ENCODE peak calls at places on chromosome 9, in nine cellular contexts. One of them, this sample, is unnamed. For H3K9me3 and H3K36me3, the result is how much of the 10 kb centered on the place peaks cover.

GRCh38 chr9:6566409-6567139 is 79.0 kb downstream of the GLDC start:
- DNase-seq in transverse colon: no peak
- DNase-seq in upper lobe of left lung: no peak
- DNase-seq in ovary: no peak
- DNase-seq in K562: no peak
- DNase-seq in HepG2: no peak
- DNase-seq in stomach: no peak
- DNase-seq in H1: no peak
- DNase-seq in SK-N-SH: no peak
- DNase-seq in this sample: no peak

GRCh38 chr9:20292002-20292401 is 330.3 kb downstream of the MLLT3 start:
- DNase-seq in SK-N-SH: peak
- DNase-seq in H1: no peak
- DNase-seq in transverse colon: no peak
- DNase-seq in HepG2: peak
- DNase-seq in upper lobe of left lung: no peak
- DNase-seq in ovary: no peak
- DNase-seq in stomach: no peak
- DNase-seq in K562: no peak
- DNase-seq in this sample: no peak

GRCh38 chr9:124251605-124252366 is 6.0 kb upstream of the NEK6 start:
- DNase-seq in ovary: no peak
- DNase-seq in upper lobe of left lung: no peak
- DNase-seq in SK-N-SH: no peak
- DNase-seq in H1: no peak
- DNase-seq in HepG2: no peak
- DNase-seq in transverse colon: no peak
- DNase-seq in K562: no peak
- DNase-seq in stomach: no peak
- DNase-seq in this sample: no peak

GRCh38 chr9:69667306-69667705 is 4.9 kb downstream of the APBA1 start:
- DNase-seq in ovary: no peak
- DNase-seq in stomach: no peak
- DNase-seq in transverse colon: no peak
- DNase-seq in K562: no peak
- DNase-seq in HepG2: no peak
- DNase-seq in SK-N-SH: no peak
- DNase-seq in H1: no peak
- DNase-seq in upper lobe of left lung: no peak
- DNase-seq in this sample: no peak

GRCh38 chr9:33065157-33066076 is 11.1 kb downstream of the SMU1 start:
- DNase-seq in upper lobe of left lung: no peak
- DNase-seq in SK-N-SH: no peak
- DNase-seq in transverse colon: no peak
- DNase-seq in H1: no peak
- DNase-seq in stomach: no peak
- DNase-seq in HepG2: no peak
- DNase-seq in K562: no peak
- DNase-seq in ovary: no peak
- DNase-seq in this sample: no peak

GRCh38 chr9:19409406-19410194 is 791 bp downstream of the ACER2 start:
- DNase-seq in SK-N-SH: peak
- DNase-seq in transverse colon: peak
- DNase-seq in HepG2: peak
- DNase-seq in upper lobe of left lung: peak
- DNase-seq in H1: no peak
- DNase-seq in stomach: no peak
- DNase-seq in K562: peak
- DNase-seq in ovary: peak
- DNase-seq in this sample: peak

GRCh38 chr9:77841739-77842386 is 189.7 kb downstream of the GNAQ start:
- DNase-seq in H1: no peak
- DNase-seq in HepG2: no peak
- DNase-seq in transverse colon: no peak
- DNase-seq in SK-N-SH: no peak
- DNase-seq in K562: no peak
- DNase-seq in ovary: no peak
- DNase-seq in stomach: no peak
- DNase-seq in upper lobe of left lung: no peak
- DNase-seq in this sample: no peak

GRCh38 chr9:130501645-130502044 is 56.9 kb downstream of the ASS1 start:
- DNase-seq in SK-N-SH: peak
- DNase-seq in K562: peak
- DNase-seq in H1: no peak
- DNase-seq in transverse colon: no peak
- DNase-seq in ovary: no peak
- DNase-seq in stomach: no peak
- DNase-seq in HepG2: no peak
- DNase-seq in upper lobe of left lung: no peak
- DNase-seq in this sample: no peak

GRCh38 chr9:8750639-8751041 is 951.1 kb upstream of the DMAC1 start:
- DNase-seq in HepG2: no peak
- DNase-seq in stomach: no peak
- DNase-seq in transverse colon: no peak
- DNase-seq in SK-N-SH: peak
- DNase-seq in ovary: no peak
- DNase-seq in upper lobe of left lung: no peak
- DNase-seq in K562: no peak
- DNase-seq in H1: no peak
- DNase-seq in this sample: no peak

GRCh38 chr9:87336914-87337333 is 160.7 kb upstream of the DAPK1 start:
- DNase-seq in HepG2: peak
- DNase-seq in ovary: peak
- DNase-seq in H1: no peak
- DNase-seq in transverse colon: no peak
- DNase-seq in upper lobe of left lung: no peak
- DNase-seq in stomach: peak
- DNase-seq in K562: peak
- DNase-seq in SK-N-SH: peak
- DNase-seq in this sample: no peak

GRCh38 chr9:33193818-33194217 is 26.7 kb upstream of the B4GALT1 start:
- DNase-seq in transverse colon: no peak
- DNase-seq in H1: no peak
- DNase-seq in upper lobe of left lung: no peak
- DNase-seq in stomach: no peak
- DNase-seq in ovary: no peak
- DNase-seq in SK-N-SH: no peak
- DNase-seq in K562: no peak
- DNase-seq in HepG2: no peak
- DNase-seq in this sample: no peak

GRCh38 chr9:99327667-99328066 is 105.6 kb downstream of the SEC61B start:
- DNase-seq in transverse colon: no peak
- DNase-seq in H1: no peak
- DNase-seq in upper lobe of left lung: no peak
- DNase-seq in K562: no peak
- DNase-seq in stomach: no peak
- DNase-seq in HepG2: no peak
- DNase-seq in SK-N-SH: no peak
- DNase-seq in ovary: no peak
- DNase-seq in this sample: no peak

GRCh38 chr9:135183069-135183468 is 95.6 kb downstream of the OLFM1 start:
- DNase-seq in HepG2: no peak
- DNase-seq in transverse colon: no peak
- DNase-seq in ovary: no peak
- DNase-seq in K562: no peak
- DNase-seq in H1: no peak
- DNase-seq in upper lobe of left lung: no peak
- DNase-seq in SK-N-SH: no peak
- DNase-seq in stomach: no peak
- DNase-seq in this sample: no peak

GRCh38 chr9:131824953-131825495 is 85.1 kb upstream of the RAPGEF1 start:
- DNase-seq in ovary: no peak
- DNase-seq in H1: no peak
- DNase-seq in transverse colon: no peak
- DNase-seq in stomach: no peak
- DNase-seq in HepG2: no peak
- DNase-seq in SK-N-SH: no peak
- DNase-seq in upper lobe of left lung: no peak
- DNase-seq in K562: no peak
- DNase-seq in this sample: no peak

GRCh38 chr9:137273616-137274320 is 3.8 kb upstream of the TOR4A start:
- DNase-seq in H1: no peak
- DNase-seq in transverse colon: no peak
- DNase-seq in K562: no peak
- DNase-seq in upper lobe of left lung: peak
- DNase-seq in SK-N-SH: no peak
- DNase-seq in stomach: peak
- DNase-seq in ovary: no peak
- DNase-seq in HepG2: no peak
- DNase-seq in this sample: no peak

GRCh38 chr9:76732341-76732958 is 31.8 kb upstream of the PCA3 start:
- DNase-seq in transverse colon: no peak
- DNase-seq in stomach: no peak
- DNase-seq in ovary: no peak
- DNase-seq in K562: no peak
- DNase-seq in SK-N-SH: no peak
- DNase-seq in upper lobe of left lung: no peak
- DNase-seq in HepG2: no peak
- DNase-seq in H1: no peak
- DNase-seq in this sample: no peak

GRCh38 chr9:109856785-109857184 is 76.8 kb downstream of the PALM2AKAP2 start:
- DNase-seq in transverse colon: no peak
- DNase-seq in ovary: peak
- DNase-seq in H1: no peak
- DNase-seq in K562: peak
- DNase-seq in SK-N-SH: no peak
- DNase-seq in upper lobe of left lung: no peak
- DNase-seq in HepG2: no peak
- DNase-seq in stomach: no peak
- DNase-seq in this sample: no peak

GRCh38 chr9:33884856-33885701 is 68.1 kb downstream of the UBE2R2 start:
- DNase-seq in ovary: no peak
- DNase-seq in HepG2: no peak
- DNase-seq in SK-N-SH: peak
- DNase-seq in H1: no peak
- DNase-seq in K562: no peak
- DNase-seq in transverse colon: peak
- DNase-seq in upper lobe of left lung: no peak
- DNase-seq in stomach: peak
- DNase-seq in this sample: no peak

GRCh38 chr9:97475079-97475478 is 26.4 kb upstream of the TMOD1 start:
- DNase-seq in HepG2: no peak
- DNase-seq in ovary: no peak
- DNase-seq in stomach: no peak
- DNase-seq in K562: no peak
- DNase-seq in SK-N-SH: no peak
- DNase-seq in transverse colon: no peak
- DNase-seq in H1: no peak
- DNase-seq in upper lobe of left lung: no peak
- DNase-seq in this sample: no peak
- TF ChIP-seq EP300 in HepG2: no peak
- TF ChIP-seq EP300 in ovary: no peak
- TF ChIP-seq EP300 in stomach: no peak
- TF ChIP-seq EP300 in K562: no peak
- TF ChIP-seq EP300 in SK-N-SH: no peak
- TF ChIP-seq EP300 in transverse colon: no peak
- TF ChIP-seq EP300 in H1: no peak
- TF ChIP-seq EP300 in upper lobe of left lung: no peak
- TF ChIP-seq EP300 in this sample: no peak

GRCh38 chr9:27384262-27385014 is 87.5 kb upstream of the EQTN start:
- DNase-seq in HepG2: no peak
- DNase-seq in H1: no peak
- DNase-seq in K562: no peak
- DNase-seq in upper lobe of left lung: no peak
- DNase-seq in SK-N-SH: no peak
- DNase-seq in ovary: no peak
- DNase-seq in stomach: no peak
- DNase-seq in transverse colon: no peak
- DNase-seq in this sample: no peak
- H3K9me3 ChIP-seq in HepG2: under half
- H3K9me3 ChIP-seq in H1: under half
- H3K9me3 ChIP-seq in K562: under half
- H3K9me3 ChIP-seq in upper lobe of left lung: under half
- H3K9me3 ChIP-seq in SK-N-SH: under half
- H3K9me3 ChIP-seq in ovary: under half
- H3K9me3 ChIP-seq in stomach: under half
- H3K9me3 ChIP-seq in transverse colon: under half
- H3K9me3 ChIP-seq in this sample: under half

DNA sequence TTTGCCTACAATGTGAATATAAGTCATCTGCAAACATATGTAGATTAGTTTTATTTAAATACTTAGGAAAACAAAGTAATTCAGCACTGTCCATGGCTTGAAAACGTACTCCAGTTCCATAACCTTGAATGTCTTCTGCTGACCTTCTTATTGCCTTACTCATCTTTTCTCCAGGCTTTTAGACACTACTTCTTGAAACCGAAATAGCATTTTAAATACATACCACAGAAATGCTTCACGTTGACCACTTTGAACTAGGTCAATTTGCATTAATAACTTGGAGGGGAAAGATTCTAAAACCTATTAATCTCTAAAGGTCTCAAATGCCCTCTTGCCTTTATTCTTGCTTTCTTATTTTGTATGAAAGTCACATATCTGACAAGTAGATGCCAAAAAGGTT is 995.4 kb upstream of the ACO1 start:
- DNase-seq in SK-N-SH: no peak
- DNase-seq in K562: no peak
- DNase-seq in ovary: no peak
- DNase-seq in upper lobe of left lung: no peak
- DNase-seq in HepG2: no peak
- DNase-seq in transverse colon: no peak
- DNase-seq in H1: no peak
- DNase-seq in stomach: no peak
- DNase-seq in this sample: no peak
- H3K36me3 ChIP-seq in SK-N-SH: under half
- H3K36me3 ChIP-seq in K562: under half
- H3K36me3 ChIP-seq in ovary: under half
- H3K36me3 ChIP-seq in upper lobe of left lung: under half
- H3K36me3 ChIP-seq in HepG2: under half
- H3K36me3 ChIP-seq in transverse colon: under half
- H3K36me3 ChIP-seq in H1: under half
- H3K36me3 ChIP-seq in stomach: under half
- H3K36me3 ChIP-seq in this sample: under half

GRCh38 chr9:104869801-104870200 is 58.2 kb downstream of the ABCA1 start:
- DNase-seq in stomach: no peak
- DNase-seq in upper lobe of left lung: no peak
- DNase-seq in transverse colon: no peak
- DNase-seq in K562: no peak
- DNase-seq in ovary: no peak
- DNase-seq in HepG2: no peak
- DNase-seq in SK-N-SH: no peak
- DNase-seq in H1: no peak
- DNase-seq in this sample: no peak

GRCh38 chr9:104871961-104872527 is 55.9 kb downstream of the ABCA1 start:
- DNase-seq in H1: no peak
- DNase-seq in transverse colon: no peak
- DNase-seq in stomach: no peak
- DNase-seq in upper lobe of left lung: no peak
- DNase-seq in SK-N-SH: no peak
- DNase-seq in HepG2: no peak
- DNase-seq in ovary: no peak
- DNase-seq in K562: no peak
- DNase-seq in this sample: no peak

GRCh38 chr9:104866186-104866585 is 61.8 kb downstream of the ABCA1 start:
- DNase-seq in H1: no peak
- DNase-seq in stomach: no peak
- DNase-seq in HepG2: no peak
- DNase-seq in ovary: no peak
- DNase-seq in K562: no peak
- DNase-seq in transverse colon: no peak
- DNase-seq in upper lobe of left lung: no peak
- DNase-seq in SK-N-SH: no peak
- DNase-seq in this sample: no peak

GRCh38 chr9:104868303-104868686 is 59.7 kb downstream of the ABCA1 start:
- DNase-seq in transverse colon: no peak
- DNase-seq in ovary: no peak
- DNase-seq in upper lobe of left lung: no peak
- DNase-seq in SK-N-SH: no peak
- DNase-seq in stomach: no peak
- DNase-seq in H1: no peak
- DNase-seq in HepG2: no peak
- DNase-seq in K562: no peak
- DNase-seq in this sample: no peak

GRCh38 chr9:104868687-104869404 is 59.1 kb downstream of the ABCA1 start:
- DNase-seq in K562: peak
- DNase-seq in ovary: peak
- DNase-seq in SK-N-SH: peak
- DNase-seq in transverse colon: peak
- DNase-seq in stomach: peak
- DNase-seq in H1: peak
- DNase-seq in HepG2: no peak
- DNase-seq in upper lobe of left lung: peak
- DNase-seq in this sample: peak
- TF ChIP-seq EP300 in K562: no peak
- TF ChIP-seq EP300 in ovary: no peak
- TF ChIP-seq EP300 in SK-N-SH: peak
- TF ChIP-seq EP300 in transverse colon: no peak
- TF ChIP-seq EP300 in stomach: no peak
- TF ChIP-seq EP300 in H1: peak
- TF ChIP-seq EP300 in HepG2: no peak
- TF ChIP-seq EP300 in upper lobe of left lung: no peak
- TF ChIP-seq EP300 in this sample: peak

This sample was measured in tibial nerve.